ENCODE peak calls at places on chromosome X, in six cellular contexts. M is cardiac muscle cell, R is AG04450, U is heart left ventricle, X is mucosa of descending colon, W is colonic mucosa. D is an unnamed sample.

GRCh38 chrX:129833153-129834004 is 10.3 kb downstream of the ZDHHC9 start:
- DNase-seq in M (no peak), R (peak), U (no peak), X (no peak), W (no peak), D (no peak)

GRCh38 chrX:44244008-44244407 is 99.5 kb downstream of the EFHC2 start:
- DNase-seq in M (peak), R (no peak), U (no peak), X (no peak), W (no peak), D (peak)

GRCh38 chrX:67612231-67612630 is 68.4 kb downstream of the AR start:
- DNase-seq in M (no peak), R (peak), U (no peak), X (no peak), W (no peak), D (no peak)

GRCh38 chrX:145484740-145485139 is 237.4 kb downstream of the SPANXN1 start:
- DNase-seq in M (no peak), R (no peak), U (no peak), X (no peak), W (no peak), D (no peak)

GRCh38 chrX:49186125-49187027 is at the start of gene PRICKLE3:
- DNase-seq in M (peak), R (no peak), U (peak), X (peak), W (peak), D (no peak)

GRCh38 chrX:18995216-18995615 is 11.3 kb upstream of the PHKA2 start:
- DNase-seq in M (no peak), R (no peak), U (no peak), X (no peak), W (no peak), D (no peak)

GRCh38 chrX:38649674-38650647 is 88.6 kb downstream of the TSPAN7 start:
- DNase-seq in M (no peak), R (no peak), U (no peak), X (no peak), W (no peak), D (no peak)

GRCh38 chrX:120380699-120381098 is 18.8 kb downstream of the ATP1B4 start:
- DNase-seq in M (no peak), R (no peak), U (no peak), X (no peak), W (no peak), D (no peak)

GRCh38 chrX:3384330-3384729 is 37.9 kb upstream of the MXRA5 start:
- DNase-seq in M (no peak), R (no peak), U (no peak), X (no peak), W (no peak), D (no peak)

GRCh38 chrX:75155454-75155829 is 641 bp downstream of the ABCB7 start:
- DNase-seq in M (no peak), R (no peak), U (no peak), X (no peak), W (no peak), D (no peak)

GRCh38 chrX:103124284-103124683 is 31.3 kb upstream of the NXF3 start:
- DNase-seq in M (no peak), R (no peak), U (no peak), X (no peak), W (no peak), D (no peak)

GRCh38 chrX:24294619-24295018 is 19.2 kb downstream of the SUPT20HL2 start:
- DNase-seq in M (peak), R (no peak), U (no peak), X (no peak), W (no peak), D (no peak)

GRCh38 chrX:43717161-43717560 is 61.1 kb downstream of the MAOA start:
- DNase-seq in M (no peak), R (no peak), U (no peak), X (no peak), W (no peak), D (no peak)

GRCh38 chrX:47458528-47458927 is 24.5 kb downstream of the ZNF41 start:
- DNase-seq in M (no peak), R (no peak), U (no peak), X (no peak), W (no peak), D (no peak)

GRCh38 chrX:15849555-15849954 is 5.1 kb downstream of the AP1S2 start:
- DNase-seq in M (peak), R (no peak), U (no peak), X (no peak), W (no peak), D (no peak)
- TF ChIP-seq CTCF in M (peak), R (peak), U (peak), X (no peak), W (no peak), D (peak)

GRCh38 chrX:118855681-118856310 is 32.2 kb downstream of the ZCCHC12 start:
- DNase-seq in M (no peak), R (no peak), U (no peak), X (no peak), W (no peak), D (no peak)
- H3K4me3 ChIP-seq in M (no peak), R (no peak), U (no peak), X (no peak), W (no peak), D (no peak)

DNA sequence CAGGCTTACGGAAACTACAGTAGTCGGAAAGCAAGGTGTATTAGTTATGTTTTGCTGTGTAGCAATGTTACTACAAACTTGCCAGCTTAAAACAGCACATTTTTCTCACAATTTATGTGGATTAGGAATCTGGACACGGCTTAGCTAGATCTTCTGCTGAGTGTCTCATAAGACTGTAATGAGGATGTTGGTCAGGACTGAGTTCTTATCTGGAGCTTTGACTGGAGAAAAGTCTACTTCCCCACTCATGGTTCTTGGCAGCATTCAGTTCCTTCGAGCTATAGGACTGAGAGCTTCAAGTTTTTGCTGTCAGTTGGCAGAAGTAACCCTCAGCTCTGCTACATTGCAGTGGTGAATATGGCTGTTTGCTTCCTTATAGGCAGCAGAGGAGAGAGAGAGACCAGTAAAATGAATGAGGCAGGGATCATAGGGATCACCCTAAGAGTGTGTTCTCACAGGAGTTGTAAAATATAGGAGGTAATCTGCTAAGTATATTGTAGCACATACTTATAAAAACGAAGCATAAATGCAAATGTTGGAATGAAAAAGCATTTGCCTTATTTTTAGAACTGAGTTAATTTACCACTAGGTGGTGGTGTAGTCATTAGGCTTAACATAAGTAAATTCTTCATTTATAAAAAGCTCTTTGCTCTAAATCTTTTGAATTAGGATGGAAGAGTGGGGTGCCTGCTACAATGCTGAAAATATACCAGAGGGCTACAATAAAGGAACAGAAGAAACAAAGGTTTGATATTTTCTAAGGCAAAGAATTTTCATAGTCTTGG is 38.6 kb downstream of the ALG13 start:
- DNase-seq in M (no peak), R (no peak), U (no peak), X (no peak), W (no peak), D (no peak)
- TF ChIP-seq CTCF in M (peak), R (peak), U (peak), X (no peak), W (peak), D (peak)

DNA sequence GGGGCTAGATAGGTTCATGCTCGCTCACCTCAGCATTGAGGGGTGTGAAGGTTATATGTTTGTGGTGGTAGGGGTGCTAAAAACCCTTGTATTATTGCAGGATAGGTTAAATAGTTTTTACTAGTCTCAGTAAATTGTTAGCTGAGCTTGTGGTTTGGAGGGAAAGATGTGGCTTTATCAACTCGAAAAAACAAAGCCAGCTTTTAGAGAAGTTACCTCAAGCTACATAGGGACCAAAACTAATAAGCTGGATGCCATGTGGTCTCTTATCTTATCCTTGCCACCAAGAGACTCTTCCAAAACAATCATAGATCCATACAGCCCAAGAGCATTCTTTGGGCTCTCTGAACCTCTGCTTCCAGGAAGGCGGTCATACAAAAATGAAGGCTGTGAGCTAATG is 29.2 kb downstream of the MSN start:
- DNase-seq in M (no peak), R (no peak), U (no peak), X (no peak), W (no peak), D (no peak)
- H3K4me3 ChIP-seq in M (no peak), R (no peak), U (no peak), X (no peak), W (no peak), D (no peak)

DNA sequence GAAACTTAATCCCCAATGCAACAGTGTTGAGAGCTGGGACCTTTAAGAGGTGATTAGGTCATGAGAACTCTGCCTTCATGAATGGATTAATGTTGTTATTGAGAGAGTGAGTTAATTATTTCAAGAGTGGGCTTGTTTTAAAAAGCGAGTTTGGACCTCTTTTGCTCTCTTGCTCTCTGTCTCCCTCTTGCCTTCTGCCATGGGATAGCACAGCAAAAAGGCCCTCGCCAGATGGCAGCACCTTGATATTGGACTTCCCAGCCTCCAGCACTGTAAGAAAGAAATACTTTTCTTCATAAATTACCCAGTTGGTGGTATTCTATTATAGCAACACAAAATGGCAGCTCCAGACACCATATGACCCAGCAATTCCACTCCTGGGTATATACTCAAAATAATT is 7.0 kb upstream of the ATP6AP2 start:
- DNase-seq in M (no peak), R (no peak), U (no peak), X (no peak), W (no peak), D (no peak)
- TF ChIP-seq CTCF in M (peak), R (peak), U (peak), X (no peak), W (peak), D (peak)

GRCh38 chrX:1925053-1925481 is 310.2 kb downstream of the ASMT start:
- DNase-seq in M (peak), R (no peak), U (no peak), X (no peak), W (no peak), D (no peak)
- H3K4me3 ChIP-seq in M (no peak), R (no peak), U (no peak), X (no peak), W (no peak), D (no peak)

GRCh38 chrX:41276661-41277506 is 57.1 kb upstream of the DDX3X start:
- DNase-seq in M (no peak), R (no peak), U (no peak), X (no peak), W (no peak), D (no peak)

GRCh38 chrX:41273638-41274037 is 60.3 kb upstream of the DDX3X start:
- DNase-seq in M (no peak), R (no peak), U (no peak), X (no peak), W (no peak), D (no peak)

GRCh38 chrX:41275661-41276609 is 58.0 kb upstream of the DDX3X start:
- DNase-seq in M (peak), R (no peak), U (peak), X (peak), W (peak), D (no peak)
- TF ChIP-seq CTCF in M (peak), R (peak), U (peak), X (no peak), W (no peak), D (peak)

GRCh38 chrX:153750126-153750774 is 13.8 kb upstream of the PLXNB3 start:
- DNase-seq in M (no peak), R (no peak), U (no peak), X (no peak), W (no peak), D (no peak)
- H3K4me3 ChIP-seq in M (no peak), R (no peak), U (no peak), X (no peak), W (no peak), D (no peak)

D was measured in AG09309.